ENCODE peak calls at places on chromosomes 6 and 20, in four cellular contexts. C, W, I and P are unnamed samples.

GRCh38 chr6:161418458-161418945 is 144.6 kb upstream of the AGPAT4 start:
- DNase-seq in C (peak; percentile 64), W (peak; percentile 61), I (no peak), P (no peak)

GRCh38 chr6:101117397-101118185 is 236.5 kb upstream of the ASCC3 start:
- DNase-seq in C (no peak), W (no peak), I (peak; percentile 59), P (peak; percentile 56)

GRCh38 chr6:169577236-169577635 is 124.6 kb downstream of the WDR27 start:
- DNase-seq in C (no peak), W (no peak), I (no peak), P (no peak)

GRCh38 chr6:126113261-126113660 is 126.9 kb downstream of the TRMT11 start:
- DNase-seq in C (no peak), W (no peak), I (no peak), P (no peak)

GRCh38 chr6:167559675-167560479 is 235.0 kb downstream of the TTLL2 start:
- DNase-seq in C (no peak), W (no peak), I (peak; percentile 29), P (no peak)

GRCh38 chr20:23614163-23614562 is 8.4 kb upstream of the CST9 start:
- DNase-seq in C (no peak), W (no peak), I (peak; percentile 33), P (no peak)

GRCh38 chr6:62150048-62150663 is 135.9 kb downstream of the KHDRBS2 start:
- DNase-seq in C (peak; percentile 28), W (peak; percentile 29), I (no peak), P (no peak)

GRCh38 chr6:47135772-47136171 is 93.6 kb upstream of the ADGRF1 start:
- DNase-seq in C (peak; percentile 52), W (no peak), I (no peak), P (no peak)

GRCh38 chr6:26043389-26044139 is 43.7 kb upstream of the HFE start:
- DNase-seq in C (no peak), W (peak; percentile 78), I (no peak), P (peak; percentile 36)

GRCh38 chr6:161836643-161837448 is 563.0 kb upstream of the AGPAT4 start:
- DNase-seq in C (no peak), W (no peak), I (no peak), P (no peak)

GRCh38 chr20:19812696-19813095 is 54.6 kb downstream of the RIN2 start:
- DNase-seq in C (no peak), W (no peak), I (no peak), P (no peak)

GRCh38 chr6:144320746-144321145 is 35.6 kb downstream of the UTRN start:
- DNase-seq in C (no peak), W (no peak), I (no peak), P (no peak)

GRCh38 chr6:6780231-6780630 is 191.7 kb downstream of the LY86 start:
- DNase-seq in C (no peak), W (no peak), I (no peak), P (no peak)

GRCh38 chr6:35948725-35949124 is 27.8 kb upstream of the SRPK1 start:
- DNase-seq in C (no peak), W (no peak), I (no peak), P (peak; percentile 49)

GRCh38 chr6:34730006-34730405 is 27.3 kb upstream of the SNRPC start:
- DNase-seq in C (no peak), W (no peak), I (no peak), P (no peak)

GRCh38 chr6:39166189-39166917 is 51.4 kb upstream of the SAYSD1 start:
- DNase-seq in C (peak; percentile 95), W (peak; percentile 89), I (peak; percentile 99), P (peak; percentile 97)

GRCh38 chr20:61939691-61940360 is 125.9 kb downstream of the TAF4 start:
- DNase-seq in C (no peak), W (no peak), I (peak; percentile 33), P (peak; percentile 4)

GRCh38 chr6:151389640-151390275 is 1.6 kb downstream of the ZBTB2 start:
- DNase-seq in C (peak; percentile 37), W (peak; percentile 65), I (no peak), P (peak; percentile 28)

GRCh38 chr6:165987483-165988305 is 180.0 kb downstream of the TBXT start:
- DNase-seq in C (no peak), W (peak; percentile 90), I (peak; percentile 62), P (peak; percentile 63)

GRCh38 chr20:9867196-9867980 is 28.5 kb upstream of the PAK5 start:
- DNase-seq in C (no peak), W (no peak), I (no peak), P (no peak)

GRCh38 chr20:38659613-38659880 is 57.9 kb downstream of the ARHGAP40 start:
- DNase-seq in C (no peak), W (no peak), I (no peak), P (no peak)

GRCh38 chr20:7841967-7842301 is 98.3 kb downstream of the HAO1 start:
- DNase-seq in C (no peak), W (no peak), I (no peak), P (no peak)

GRCh38 chr6:99543968-99544367 is 24.5 kb downstream of the CCNC start:
- DNase-seq in C (peak; percentile 23), W (no peak), I (no peak), P (no peak)

GRCh38 chr20:4717816-4718215 is 3.9 kb upstream of the PRND start:
- DNase-seq in C (no peak), W (no peak), I (no peak), P (no peak)

GRCh38 chr6:15131234-15132195 is 114.4 kb upstream of the JARID2 start:
- DNase-seq in C (peak; percentile 37), W (peak; percentile 12), I (no peak), P (no peak)

GRCh38 chr20:21179796-21180195 is 53.9 kb downstream of the KIZ start:
- DNase-seq in C (no peak), W (no peak), I (no peak), P (no peak)

GRCh38 chr6:107626645-107627044 is 136.7 kb downstream of the SOBP start:
- DNase-seq in C (no peak), W (no peak), I (no peak), P (no peak)

GRCh38 chr6:27547157-27548075 is 74.5 kb upstream of the ZNF184 start:
- DNase-seq in C (peak; percentile 31), W (peak; percentile 20), I (peak; percentile 91), P (peak; percentile 69)

GRCh38 chr20:38143646-38144554 is 21.2 kb downstream of the TGM2 start:
- DNase-seq in C (peak; percentile 58), W (peak; percentile 46), I (no peak), P (no peak)

GRCh38 chr20:44736170-44737021 is 9.3 kb upstream of the KCNK15 start:
- DNase-seq in C (peak; percentile 73), W (no peak), I (peak; percentile 58), P (peak; percentile 65)
- TF ChIP-seq TEAD4 in C (no peak), W (no peak), I (no peak), P (no peak)

DNA sequence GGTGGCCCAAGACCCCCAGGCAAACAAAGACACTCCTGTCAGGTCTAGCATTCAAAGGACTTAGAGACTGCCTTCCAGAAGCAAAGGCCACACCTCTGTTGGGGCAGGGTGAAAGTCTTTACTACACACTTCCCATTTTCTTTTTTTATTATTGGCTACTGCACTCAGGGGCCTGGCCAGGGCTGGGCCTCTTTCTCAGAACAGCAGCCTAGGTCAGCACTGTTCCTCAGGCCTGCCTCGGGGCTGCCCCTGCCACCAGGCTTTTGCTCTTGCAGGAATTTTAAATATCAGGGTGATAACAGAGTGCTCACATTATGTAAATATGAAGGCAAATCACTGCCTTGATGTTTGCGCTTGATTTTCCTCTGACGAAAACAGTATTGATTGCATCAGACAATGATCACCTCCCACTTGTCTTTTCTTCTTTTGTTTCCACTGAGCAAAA is 18.5 kb downstream of the GSTA4 start:
- DNase-seq in C (no peak), W (no peak), I (no peak), P (no peak)
- TF ChIP-seq TEAD4 in C (no peak), W (no peak), I (no peak), P (no peak)

GRCh38 chr6:106272289-106272688 is 53.3 kb downstream of the ATG5 start:
- DNase-seq in C (no peak), W (no peak), I (no peak), P (no peak)

GRCh38 chr6:106275692-106276091 is 49.9 kb downstream of the ATG5 start:
- DNase-seq in C (no peak), W (no peak), I (no peak), P (no peak)

GRCh38 chr6:106273087-106273486 is 52.5 kb downstream of the ATG5 start:
- DNase-seq in C (no peak), W (no peak), I (no peak), P (no peak)
- TF ChIP-seq TEAD4 in C (no peak), W (no peak), I (no peak), P (no peak)

GRCh38 chr20:63567382-63568169 is 6.5 kb downstream of the HELZ2 start:
- DNase-seq in C (no peak), W (no peak), I (no peak), P (no peak)
- TF ChIP-seq TEAD4 in C (no peak), W (no peak), I (no peak), P (no peak)